ENCODE peak calls at places on chromosomes 11 and 22, in four cellular contexts. M is H7, A is SJCRH30, P is dorsolateral prefrontal cortex. G is an unnamed sample.

GRCh38 chr22:25655536-25655935 is 86.5 kb upstream of the MYO18B start:
- DNase-seq in M (no peak), A (no peak), P (no peak), G (no peak)

GRCh38 chr22:46122511-46122971 is 27.8 kb upstream of the PPARA start:
- DNase-seq in M (peak), A (peak), P (peak), G (no peak)

GRCh38 chr22:29205598-29206371 is at the start of gene EMID1:
- DNase-seq in M (peak), A (peak), P (peak), G (no peak)

GRCh38 chr11:123616505-123617198 is 37.8 kb downstream of the SCN3B start:
- DNase-seq in M (no peak), A (no peak), P (peak), G (peak)

GRCh38 chr11:109728056-109728455 is 306.1 kb downstream of the C11orf87 start:
- DNase-seq in M (no peak), A (no peak), P (no peak), G (no peak)

GRCh38 chr22:42078469-42079318 is 806 bp upstream of the SMDT1 start:
- DNase-seq in M (no peak), A (peak), P (peak), G (no peak)

GRCh38 chr11:103631841-103632240 is 404.6 kb upstream of the DDI1 start:
- DNase-seq in M (no peak), A (no peak), P (no peak), G (no peak)

GRCh38 chr11:82898242-82898641 is 2.0 kb downstream of the PRCP start:
- DNase-seq in M (no peak), A (no peak), P (no peak), G (no peak)

GRCh38 chr11:112881461-112881860 is 79.8 kb upstream of the NCAM1 start:
- DNase-seq in M (peak), A (peak), P (peak), G (no peak)

GRCh38 chr11:96366024-96366423 is 23.0 kb upstream of the MAML2 start:
- DNase-seq in M (no peak), A (no peak), P (no peak), G (no peak)

GRCh38 chr11:130489716-130490115 is 41.3 kb downstream of the ADAMTS15 start:
- DNase-seq in M (no peak), A (no peak), P (no peak), G (no peak)

GRCh38 chr11:8810331-8811301 is 100.4 kb upstream of the AKIP1 start:
- DNase-seq in M (peak), A (peak), P (peak), G (peak)

GRCh38 chr22:50314455-50315288 is 7.2 kb upstream of the PLXNB2 start:
- DNase-seq in M (peak), A (peak), P (no peak), G (peak)
- H3K4me3 ChIP-seq in M (no peak), A (no peak), P (no peak), G (no peak)

GRCh38 chr11:93049740-93050139 is 80.3 kb downstream of the MTNR1B start:
- DNase-seq in M (peak), A (no peak), P (no peak), G (no peak)

GRCh38 chr11:93051181-93051580 is 81.7 kb downstream of the MTNR1B start:
- DNase-seq in M (no peak), A (no peak), P (no peak), G (no peak)

GRCh38 chr11:93054881-93055280 is 85.4 kb downstream of the MTNR1B start:
- DNase-seq in M (no peak), A (no peak), P (no peak), G (peak)

GRCh38 chr11:93053864-93054263 is 84.4 kb downstream of the MTNR1B start:
- DNase-seq in M (no peak), A (no peak), P (no peak), G (no peak)

GRCh38 chr11:93054279-93054678 is 84.8 kb downstream of the MTNR1B start:
- DNase-seq in M (no peak), A (no peak), P (no peak), G (no peak)
- H3K4me3 ChIP-seq in M (no peak), A (no peak), P (no peak), G (no peak)

DNA sequence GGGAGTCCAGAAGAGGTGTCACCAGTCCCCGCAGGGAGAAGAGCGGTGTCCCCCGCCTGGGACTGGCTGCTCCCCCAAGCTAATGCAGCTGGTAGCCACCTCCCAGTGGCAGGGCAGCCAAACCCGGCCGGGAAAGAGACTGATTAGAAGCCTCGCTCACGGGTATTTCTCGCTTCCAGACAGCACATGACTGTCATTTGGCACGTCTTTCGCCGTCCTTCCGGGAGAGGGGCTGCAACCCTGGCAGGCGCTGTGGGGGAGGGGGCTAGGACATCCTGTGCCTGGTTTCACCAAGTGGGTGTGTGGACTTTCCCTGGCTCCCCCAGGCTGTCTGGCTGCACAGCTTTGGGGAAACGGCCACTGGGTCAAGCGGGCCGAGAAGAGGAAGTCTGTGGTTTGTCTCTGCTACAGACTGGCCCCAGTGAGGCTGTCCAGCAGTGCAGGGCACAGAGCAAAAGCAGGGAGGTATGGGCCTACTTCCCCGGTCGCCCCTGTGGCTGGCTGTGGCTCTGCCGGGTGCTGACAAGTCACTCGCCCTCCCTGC is 3.8 kb downstream of the CD81 start:
- DNase-seq in M (no peak), A (no peak), P (no peak), G (no peak)
- H3K4me3 ChIP-seq in M (no peak), A (no peak), P (peak), G (no peak)

GRCh38 chr22:43618517-43618916 is 193.6 kb downstream of the EFCAB6 start:
- DNase-seq in M (no peak), A (no peak), P (no peak), G (no peak)
- H3K4me3 ChIP-seq in M (no peak), A (no peak), P (no peak), G (no peak)

GRCh38 chr11:71339178-71339881 is 87.0 kb upstream of the SHANK2 start:
- DNase-seq in M (no peak), A (peak), P (no peak), G (no peak)
- H3K4me3 ChIP-seq in M (no peak), A (no peak), P (no peak), G (no peak)

GRCh38 chr11:118243993-118244762 is 8.0 kb downstream of the MPZL3 start:
- DNase-seq in M (no peak), A (no peak), P (no peak), G (no peak)

GRCh38 chr11:118243161-118243560 is 9.0 kb downstream of the MPZL3 start:
- DNase-seq in M (no peak), A (no peak), P (no peak), G (no peak)

GRCh38 chr11:118238947-118239346 is 13.2 kb downstream of the MPZL3 start:
- DNase-seq in M (no peak), A (no peak), P (no peak), G (no peak)

GRCh38 chr11:118239509-118239908 is 12.7 kb downstream of the MPZL3 start:
- DNase-seq in M (no peak), A (no peak), P (no peak), G (no peak)

DNA sequence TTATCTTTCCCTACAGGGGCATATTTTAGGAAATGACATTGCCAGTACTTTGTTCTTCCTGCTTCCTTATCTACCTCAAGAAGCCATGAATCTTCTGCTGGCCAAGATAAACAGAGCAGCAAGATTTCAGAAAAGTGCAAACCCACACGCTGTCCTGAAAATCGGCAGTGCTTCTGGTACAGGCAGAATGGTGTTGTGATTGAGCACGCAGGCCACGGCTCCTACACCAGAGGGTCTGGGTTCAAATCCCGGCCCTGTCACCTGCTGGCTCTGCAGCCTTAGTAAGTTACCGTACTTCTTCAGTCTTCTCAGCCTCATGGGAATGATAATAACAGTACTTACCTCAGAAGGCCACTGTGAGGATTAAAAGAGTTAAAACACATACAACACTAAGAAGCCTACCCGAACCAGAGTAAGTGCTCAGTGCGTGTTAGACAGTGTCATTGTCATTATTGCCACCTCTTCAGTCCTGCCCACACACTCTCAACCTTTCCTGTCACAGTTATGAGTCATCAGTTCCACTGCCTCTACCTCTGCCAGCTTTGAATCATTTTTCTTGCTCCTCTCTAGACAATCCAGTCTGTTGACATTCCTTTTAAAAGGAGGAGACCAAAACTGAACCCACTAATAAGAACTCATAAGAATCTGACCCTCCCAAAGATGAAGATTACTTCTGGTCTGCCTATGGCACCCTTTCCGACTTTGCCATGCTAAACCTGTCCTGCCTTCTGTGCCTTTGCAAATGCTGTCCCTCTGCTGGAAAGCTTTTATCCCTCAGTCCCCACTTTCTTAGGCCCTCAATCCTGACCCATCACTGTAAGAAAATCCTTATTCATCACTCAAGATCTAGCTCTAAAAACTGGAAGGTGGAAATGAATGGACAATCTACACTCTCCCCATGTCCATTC is 10.7 kb downstream of the MPZL3 start:
- DNase-seq in M (no peak), A (no peak), P (no peak), G (no peak)
- H3K4me3 ChIP-seq in M (no peak), A (no peak), P (no peak), G (no peak)

GRCh38 chr11:128532016-128532570 is 55.3 kb downstream of the ETS1 start:
- DNase-seq in M (no peak), A (no peak), P (no peak), G (no peak)
- H3K4me3 ChIP-seq in M (no peak), A (no peak), P (no peak), G (no peak)

DNA sequence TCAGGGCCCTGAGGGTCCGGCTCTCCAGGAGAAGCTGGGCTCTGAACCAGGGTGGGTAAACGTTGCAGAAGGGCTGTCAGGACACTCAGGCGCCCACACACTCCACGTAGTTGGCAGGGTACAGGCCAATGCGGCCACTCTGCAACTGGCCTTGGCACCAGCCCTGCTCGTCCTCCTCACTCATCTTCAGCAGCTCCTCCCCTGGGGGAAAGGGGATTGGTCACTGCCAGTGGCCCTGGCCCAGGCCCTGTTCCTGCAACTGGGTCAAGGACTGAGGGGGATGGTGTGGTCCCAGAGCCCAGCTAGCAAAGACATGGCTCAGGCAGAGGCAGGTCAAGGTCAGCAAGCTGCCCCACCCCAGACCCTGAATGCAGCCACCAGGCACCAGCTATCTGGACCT is 1.2 kb upstream of the ARFGAP2 start:
- DNase-seq in M (no peak), A (no peak), P (no peak), G (no peak)
- H3K4me3 ChIP-seq in M (no peak), A (no peak), P (peak), G (no peak)